ENCODE peak calls at places on chromosomes 5 and 9, in seven cellular contexts. One of them, this sample, is unnamed.
A peak's percentile ranks its signal among the peaks of the same experiment; 100 is the strongest.

GRCh38 chr5:137218896-137219295 is 280.2 kb downstream of the SPOCK1 start:
- DNase-seq in omental fat pad: no peak
- DNase-seq in MCF 10A: peak; percentile 51
- DNase-seq in IMR-90: no peak
- DNase-seq in lung: no peak
- DNase-seq in Calu3: peak; percentile 34
- DNase-seq in AG04449: no peak
- DNase-seq in this sample: no peak

GRCh38 chr5:156589104-156589858 is 260.8 kb upstream of the PPP1R2B start:
- DNase-seq in omental fat pad: no peak
- DNase-seq in MCF 10A: no peak
- DNase-seq in IMR-90: no peak
- DNase-seq in lung: no peak
- DNase-seq in Calu3: no peak
- DNase-seq in AG04449: no peak
- DNase-seq in this sample: no peak

GRCh38 chr5:34991486-34992238 is 56.1 kb downstream of the AGXT2 start:
- DNase-seq in omental fat pad: no peak
- DNase-seq in MCF 10A: no peak
- DNase-seq in IMR-90: peak; percentile 61
- DNase-seq in lung: no peak
- DNase-seq in Calu3: no peak
- DNase-seq in AG04449: no peak
- DNase-seq in this sample: no peak

GRCh38 chr9:124079176-124079925 is 67.8 kb downstream of the LHX2 start:
- DNase-seq in omental fat pad: no peak
- DNase-seq in MCF 10A: peak; percentile 40
- DNase-seq in IMR-90: peak; percentile 66
- DNase-seq in lung: no peak
- DNase-seq in Calu3: no peak
- DNase-seq in AG04449: no peak
- DNase-seq in this sample: no peak

GRCh38 chr5:93791520-93791972 is 50.1 kb upstream of the POU5F2 start:
- DNase-seq in omental fat pad: no peak
- DNase-seq in MCF 10A: no peak
- DNase-seq in IMR-90: peak; percentile 61
- DNase-seq in lung: no peak
- DNase-seq in Calu3: no peak
- DNase-seq in AG04449: no peak
- DNase-seq in this sample: no peak

GRCh38 chr9:112696461-112696860 is 21.5 kb downstream of the INIP start:
- DNase-seq in omental fat pad: no peak
- DNase-seq in MCF 10A: no peak
- DNase-seq in IMR-90: no peak
- DNase-seq in lung: no peak
- DNase-seq in Calu3: no peak
- DNase-seq in AG04449: no peak
- DNase-seq in this sample: no peak

GRCh38 chr9:22136446-22137140 is 127.5 kb upstream of the CDKN2B start:
- DNase-seq in omental fat pad: no peak
- DNase-seq in MCF 10A: no peak
- DNase-seq in IMR-90: peak; percentile 89
- DNase-seq in lung: no peak
- DNase-seq in Calu3: no peak
- DNase-seq in AG04449: peak; percentile 89
- DNase-seq in this sample: no peak

GRCh38 chr5:88967633-88968585 is 84.9 kb upstream of the MEF2C start:
- DNase-seq in omental fat pad: no peak
- DNase-seq in MCF 10A: no peak
- DNase-seq in IMR-90: no peak
- DNase-seq in lung: no peak
- DNase-seq in Calu3: no peak
- DNase-seq in AG04449: no peak
- DNase-seq in this sample: no peak

GRCh38 chr5:55456216-55456895 is 78.4 kb downstream of the PLPP1 start:
- DNase-seq in omental fat pad: no peak
- DNase-seq in MCF 10A: peak; percentile 22
- DNase-seq in IMR-90: peak; percentile 79
- DNase-seq in lung: no peak
- DNase-seq in Calu3: no peak
- DNase-seq in AG04449: no peak
- DNase-seq in this sample: no peak

GRCh38 chr9:93575706-93576295 is 583 bp upstream of the PHF2 start:
- DNase-seq in omental fat pad: peak; percentile 42
- DNase-seq in MCF 10A: peak; percentile 27
- DNase-seq in IMR-90: peak; percentile 16
- DNase-seq in lung: peak; percentile 58
- DNase-seq in Calu3: no peak
- DNase-seq in AG04449: no peak
- DNase-seq in this sample: no peak

GRCh38 chr5:72434781-72435437 is 72.3 kb downstream of the ZNF366 start:
- DNase-seq in omental fat pad: no peak
- DNase-seq in MCF 10A: no peak
- DNase-seq in IMR-90: no peak
- DNase-seq in lung: no peak
- DNase-seq in Calu3: no peak
- DNase-seq in AG04449: no peak
- DNase-seq in this sample: no peak

GRCh38 chr5:72326298-72326649 is 6.1 kb downstream of the PTCD2 start:
- DNase-seq in omental fat pad: no peak
- DNase-seq in MCF 10A: no peak
- DNase-seq in IMR-90: no peak
- DNase-seq in lung: no peak
- DNase-seq in Calu3: no peak
- DNase-seq in AG04449: no peak
- DNase-seq in this sample: no peak

GRCh38 chr5:43227655-43228054 is 35.6 kb downstream of the NIM1K start:
- DNase-seq in omental fat pad: no peak
- DNase-seq in MCF 10A: peak; percentile 67
- DNase-seq in IMR-90: peak; percentile 64
- DNase-seq in lung: no peak
- DNase-seq in Calu3: no peak
- DNase-seq in AG04449: no peak
- DNase-seq in this sample: no peak

GRCh38 chr5:43019293-43019614 is 20.9 kb downstream of the ANXA2R start:
- DNase-seq in omental fat pad: no peak
- DNase-seq in MCF 10A: no peak
- DNase-seq in IMR-90: no peak
- DNase-seq in lung: no peak
- DNase-seq in Calu3: no peak
- DNase-seq in AG04449: no peak
- DNase-seq in this sample: no peak

GRCh38 chr9:13281356-13282016 is 2.0 kb upstream of the MPDZ start:
- DNase-seq in omental fat pad: no peak
- DNase-seq in MCF 10A: no peak
- DNase-seq in IMR-90: no peak
- DNase-seq in lung: no peak
- DNase-seq in Calu3: no peak
- DNase-seq in AG04449: no peak
- DNase-seq in this sample: no peak

GRCh38 chr9:23824241-23825142 is 1.5 kb downstream of the ELAVL2 start:
- DNase-seq in omental fat pad: no peak
- DNase-seq in MCF 10A: peak; percentile 30
- DNase-seq in IMR-90: no peak
- DNase-seq in lung: no peak
- DNase-seq in Calu3: no peak
- DNase-seq in AG04449: no peak
- DNase-seq in this sample: no peak

GRCh38 chr5:139062910-139063663 is 135.1 kb downstream of the SIL1 start:
- DNase-seq in omental fat pad: no peak
- DNase-seq in MCF 10A: no peak
- DNase-seq in IMR-90: no peak
- DNase-seq in lung: no peak
- DNase-seq in Calu3: no peak
- DNase-seq in AG04449: no peak
- DNase-seq in this sample: no peak

GRCh38 chr9:96495341-96495740 is 45.4 kb downstream of the HABP4 start:
- DNase-seq in omental fat pad: no peak
- DNase-seq in MCF 10A: peak; percentile 38
- DNase-seq in IMR-90: peak; percentile 95
- DNase-seq in lung: peak; percentile 57
- DNase-seq in Calu3: no peak
- DNase-seq in AG04449: peak; percentile 59
- DNase-seq in this sample: no peak

GRCh38 chr9:104984994-104985393 is 57.0 kb upstream of the ABCA1 start:
- DNase-seq in omental fat pad: no peak
- DNase-seq in MCF 10A: no peak
- DNase-seq in IMR-90: no peak
- DNase-seq in lung: no peak
- DNase-seq in Calu3: no peak
- DNase-seq in AG04449: no peak
- DNase-seq in this sample: no peak

GRCh38 chr9:21070887-21071286 is 6.9 kb downstream of the IFNB1 start:
- DNase-seq in omental fat pad: no peak
- DNase-seq in MCF 10A: no peak
- DNase-seq in IMR-90: peak; percentile 2
- DNase-seq in lung: no peak
- DNase-seq in Calu3: no peak
- DNase-seq in AG04449: no peak
- DNase-seq in this sample: no peak

GRCh38 chr9:21075484-21075883 is 2.3 kb downstream of the IFNB1 start:
- DNase-seq in omental fat pad: no peak
- DNase-seq in MCF 10A: no peak
- DNase-seq in IMR-90: no peak
- DNase-seq in lung: no peak
- DNase-seq in Calu3: no peak
- DNase-seq in AG04449: no peak
- DNase-seq in this sample: no peak

DNA sequence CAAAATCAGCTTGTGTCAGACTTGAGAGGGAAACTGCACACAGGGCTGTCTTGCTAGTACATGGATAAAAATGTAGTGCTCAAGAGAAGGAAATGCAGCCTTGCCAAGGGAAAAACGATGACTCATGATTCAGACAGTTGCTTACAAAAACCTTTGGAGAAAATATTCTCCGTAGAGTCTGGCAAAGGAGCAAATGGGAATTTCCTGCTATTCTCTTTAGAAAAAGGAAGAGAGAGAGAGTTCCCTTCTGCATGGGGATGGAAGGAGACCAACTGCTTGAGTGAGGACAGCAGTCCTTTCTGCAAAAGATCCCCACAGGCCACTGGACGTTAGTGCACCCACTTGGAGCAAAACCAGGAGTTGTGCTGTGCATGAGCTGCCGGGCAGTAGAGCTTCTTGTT is 7.6 kb downstream of the IFNB1 start:
- DNase-seq in omental fat pad: no peak
- DNase-seq in MCF 10A: peak; percentile 65
- DNase-seq in IMR-90: peak; percentile 98
- DNase-seq in lung: peak; percentile 45
- DNase-seq in Calu3: peak; percentile 6
- DNase-seq in AG04449: peak; percentile 90
- DNase-seq in this sample: no peak
- TF ChIP-seq CTCF in omental fat pad: no peak
- TF ChIP-seq CTCF in MCF 10A: peak; percentile 21
- TF ChIP-seq CTCF in IMR-90: peak; percentile 14
- TF ChIP-seq CTCF in lung: no peak
- TF ChIP-seq CTCF in Calu3: no peak
- TF ChIP-seq CTCF in AG04449: no peak
- TF ChIP-seq CTCF in this sample: no peak

GRCh38 chr9:91750343-91750742 is 199.7 kb downstream of the ROR2 start:
- DNase-seq in omental fat pad: no peak
- DNase-seq in MCF 10A: no peak
- DNase-seq in IMR-90: no peak
- DNase-seq in lung: no peak
- DNase-seq in Calu3: no peak
- DNase-seq in AG04449: no peak
- DNase-seq in this sample: no peak
- TF ChIP-seq CTCF in omental fat pad: no peak
- TF ChIP-seq CTCF in MCF 10A: no peak
- TF ChIP-seq CTCF in IMR-90: no peak
- TF ChIP-seq CTCF in lung: no peak
- TF ChIP-seq CTCF in Calu3: no peak
- TF ChIP-seq CTCF in AG04449: peak; percentile 6
- TF ChIP-seq CTCF in this sample: no peak

GRCh38 chr9:132460240-132460639 is 50.2 kb downstream of the CFAP77 start:
- DNase-seq in omental fat pad: no peak
- DNase-seq in MCF 10A: no peak
- DNase-seq in IMR-90: no peak
- DNase-seq in lung: no peak
- DNase-seq in Calu3: no peak
- DNase-seq in AG04449: no peak
- DNase-seq in this sample: no peak

GRCh38 chr9:132459661-132460060 is 49.6 kb downstream of the CFAP77 start:
- DNase-seq in omental fat pad: no peak
- DNase-seq in MCF 10A: no peak
- DNase-seq in IMR-90: no peak
- DNase-seq in lung: no peak
- DNase-seq in Calu3: no peak
- DNase-seq in AG04449: no peak
- DNase-seq in this sample: no peak

GRCh38 chr9:132457508-132457907 is 47.5 kb downstream of the CFAP77 start:
- DNase-seq in omental fat pad: no peak
- DNase-seq in MCF 10A: no peak
- DNase-seq in IMR-90: no peak
- DNase-seq in lung: no peak
- DNase-seq in Calu3: no peak
- DNase-seq in AG04449: no peak
- DNase-seq in this sample: no peak

GRCh38 chr9:132456241-132456640 is 46.2 kb downstream of the CFAP77 start:
- DNase-seq in omental fat pad: no peak
- DNase-seq in MCF 10A: peak; percentile 42
- DNase-seq in IMR-90: no peak
- DNase-seq in lung: no peak
- DNase-seq in Calu3: no peak
- DNase-seq in AG04449: no peak
- DNase-seq in this sample: no peak

GRCh38 chr9:132458432-132458831 is 48.4 kb downstream of the CFAP77 start:
- DNase-seq in omental fat pad: no peak
- DNase-seq in MCF 10A: no peak
- DNase-seq in IMR-90: no peak
- DNase-seq in lung: no peak
- DNase-seq in Calu3: no peak
- DNase-seq in AG04449: no peak
- DNase-seq in this sample: no peak
- TF ChIP-seq CTCF in omental fat pad: no peak
- TF ChIP-seq CTCF in MCF 10A: no peak
- TF ChIP-seq CTCF in IMR-90: no peak
- TF ChIP-seq CTCF in lung: no peak
- TF ChIP-seq CTCF in Calu3: no peak
- TF ChIP-seq CTCF in AG04449: no peak
- TF ChIP-seq CTCF in this sample: no peak

DNA sequence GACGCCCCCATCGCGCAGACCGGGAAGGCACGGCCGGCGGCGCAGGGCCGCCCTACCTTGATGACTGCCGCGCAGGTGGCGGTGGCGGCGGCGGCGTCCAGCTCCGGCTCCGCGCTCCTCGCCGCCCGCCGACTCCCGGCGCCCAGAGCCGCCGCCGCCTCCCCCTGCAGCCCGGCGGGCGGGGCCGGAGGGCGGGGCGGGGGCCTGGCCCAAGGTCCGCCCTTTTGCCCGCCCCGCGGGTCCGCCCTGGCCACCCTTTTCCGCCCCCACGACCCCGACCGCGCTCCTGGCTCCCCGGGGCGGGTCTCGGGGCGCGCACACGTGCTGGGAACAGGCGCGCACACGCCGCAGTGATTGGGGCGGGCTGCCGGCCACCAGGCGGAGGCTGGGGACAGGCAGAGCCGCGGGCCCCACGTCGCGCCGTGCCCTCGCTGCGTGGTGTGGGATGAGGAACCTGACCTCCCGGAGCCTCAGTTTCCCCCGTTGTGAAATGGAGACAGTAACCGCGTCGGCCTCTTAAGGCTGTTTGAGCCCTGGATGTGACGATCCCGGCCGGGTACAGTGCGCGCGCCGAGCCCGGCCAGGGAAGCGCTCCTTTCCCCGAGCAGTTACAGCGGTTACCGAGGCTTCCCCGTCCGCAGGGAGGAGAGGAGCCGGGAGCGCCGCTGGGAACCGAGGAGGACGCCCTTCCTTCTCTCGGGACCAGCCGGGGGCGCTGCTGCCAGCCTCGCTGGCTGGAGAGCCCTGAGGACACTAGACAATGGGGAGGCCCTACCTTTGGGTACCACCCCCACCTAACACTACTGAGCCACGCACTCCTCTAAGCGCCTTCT is at the start of gene CORO2A:
- DNase-seq in omental fat pad: no peak
- DNase-seq in MCF 10A: peak; percentile 80
- DNase-seq in IMR-90: peak; percentile 63
- DNase-seq in lung: peak; percentile 79
- DNase-seq in Calu3: peak; percentile 85
- DNase-seq in AG04449: no peak
- DNase-seq in this sample: peak; percentile 57
- TF ChIP-seq CTCF in omental fat pad: no peak
- TF ChIP-seq CTCF in MCF 10A: peak; percentile 17
- TF ChIP-seq CTCF in IMR-90: peak; percentile 59
- TF ChIP-seq CTCF in lung: peak; percentile 9
- TF ChIP-seq CTCF in Calu3: peak; percentile 21
- TF ChIP-seq CTCF in AG04449: peak; percentile 71
- TF ChIP-seq CTCF in this sample: peak; percentile 24